ENCODE peak calls at places on chromosomes 7 and 10, in four cellular contexts. A is NT2/D1, F is HepG2, O is GM12878. L is an unnamed sample.

GRCh38 chr7:92916751-92917369 is 80.5 kb upstream of the CDK6 start:
- DNase-seq in A (peak), F (peak), O (no peak), L (no peak)

GRCh38 chr10:131475043-131475442 is 163.5 kb upstream of the TCERG1L start:
- DNase-seq in A (no peak), F (no peak), O (no peak), L (no peak)

GRCh38 chr10:32445036-32445435 is 904 bp upstream of the CCDC7 start:
- DNase-seq in A (no peak), F (no peak), O (no peak), L (no peak)

GRCh38 chr7:121081327-121081936 is 92.9 kb downstream of the CPED1 start:
- DNase-seq in A (peak), F (peak), O (peak), L (peak)

GRCh38 chr7:139914861-139915300 is 85.8 kb downstream of the TBXAS1 start:
- DNase-seq in A (no peak), F (no peak), O (no peak), L (no peak)

GRCh38 chr10:27479016-27479415 is 25.1 kb upstream of the RAB18 start:
- DNase-seq in A (no peak), F (no peak), O (no peak), L (no peak)

GRCh38 chr10:44928462-44928861 is 17.3 kb downstream of the TMEM72 start:
- DNase-seq in A (no peak), F (no peak), O (no peak), L (no peak)

GRCh38 chr7:29116801-29117200 is 29.5 kb downstream of the CPVL start:
- DNase-seq in A (no peak), F (no peak), O (no peak), L (no peak)

GRCh38 chr10:49279015-49279880 is 19.7 kb upstream of the C10orf71 start:
- DNase-seq in A (no peak), F (no peak), O (no peak), L (no peak)

GRCh38 chr10:14215601-14216000 is 115.1 kb downstream of the FRMD4A start:
- DNase-seq in A (no peak), F (no peak), O (no peak), L (no peak)

GRCh38 chr10:128375171-128375570 is 248.9 kb upstream of the MKI67 start:
- DNase-seq in A (no peak), F (no peak), O (no peak), L (no peak)

GRCh38 chr10:44874176-44874575 is 37.0 kb upstream of the TMEM72 start:
- DNase-seq in A (no peak), F (no peak), O (no peak), L (no peak)

GRCh38 chr10:94545277-94546057 is at the start of gene HELLS:
- DNase-seq in A (peak), F (peak), O (peak), L (peak)

GRCh38 chr7:5702876-5703571 is 78.4 kb downstream of the RNF216 start:
- DNase-seq in A (no peak), F (no peak), O (no peak), L (no peak)

GRCh38 chr7:77157446-77157845 is 35.0 kb downstream of the CCDC146 start:
- DNase-seq in A (no peak), F (no peak), O (peak), L (no peak)

GRCh38 chr7:87596696-87597095 is 4.0 kb downstream of the ABCB1 start:
- DNase-seq in A (no peak), F (no peak), O (no peak), L (no peak)

GRCh38 chr7:31336202-31337035 is 4.1 kb downstream of the NEUROD6 start:
- DNase-seq in A (no peak), F (no peak), O (no peak), L (no peak)

GRCh38 chr7:83732305-83732704 is 83.4 kb upstream of the SEMA3E start:
- DNase-seq in A (no peak), F (no peak), O (no peak), L (no peak)

GRCh38 chr10:6120691-6121090 is 31.9 kb downstream of the RBM17 start:
- DNase-seq in A (no peak), F (no peak), O (no peak), L (no peak)

GRCh38 chr7:43954524-43955228 is 28.4 kb downstream of the UBE2D4 start:
- DNase-seq in A (peak), F (peak), O (peak), L (peak)

GRCh38 chr7:112926018-112926417 is 135.8 kb upstream of the TMEM168 start:
- DNase-seq in A (no peak), F (no peak), O (no peak), L (no peak)

GRCh38 chr10:110211455-110211843 is 4.0 kb downstream of the MXI1 start:
- DNase-seq in A (no peak), F (no peak), O (no peak), L (no peak)

GRCh38 chr7:11592699-11593098 is 239.3 kb downstream of the THSD7A start:
- DNase-seq in A (no peak), F (no peak), O (no peak), L (no peak)

GRCh38 chr10:72248477-72249151 is 25.1 kb upstream of the DDIT4 start:
- DNase-seq in A (no peak), F (peak), O (peak), L (peak)

GRCh38 chr7:69042138-69042537 is 556.1 kb upstream of the AUTS2 start:
- DNase-seq in A (no peak), F (no peak), O (no peak), L (no peak)

GRCh38 chr10:94094540-94094939 is 100.8 kb downstream of the PLCE1 start:
- DNase-seq in A (no peak), F (no peak), O (no peak), L (no peak)

GRCh38 chr10:18738835-18739234 is 79.6 kb downstream of the ARL5B start:
- DNase-seq in A (no peak), F (no peak), O (no peak), L (no peak)

GRCh38 chr7:45610019-45610418 is 35.9 kb downstream of the ADCY1 start:
- DNase-seq in A (no peak), F (no peak), O (no peak), L (no peak)

GRCh38 chr7:646951-647350 is 79.5 kb upstream of the DNAAF5 start:
- DNase-seq in A (no peak), F (no peak), O (no peak), L (no peak)

GRCh38 chr10:100043344-100043743 is 33.6 kb upstream of the DNMBP start:
- DNase-seq in A (no peak), F (no peak), O (no peak), L (no peak)

GRCh38 chr7:100157334-100158228 is 942 bp downstream of the TRAPPC14 start:
- DNase-seq in A (no peak), F (peak), O (no peak), L (peak)

GRCh38 chr7:114345494-114345893 is 69.1 kb upstream of the FOXP2 start:
- DNase-seq in A (no peak), F (no peak), O (no peak), L (no peak)

GRCh38 chr10:122181901-122182799 is 88.9 kb upstream of the BTBD16 start:
- DNase-seq in A (no peak), F (no peak), O (no peak), L (no peak)

GRCh38 chr10:7836571-7836970 is 18.3 kb downstream of the TAF3 start:
- DNase-seq in A (no peak), F (no peak), O (no peak), L (no peak)

GRCh38 chr10:18216482-18216881 is 76.3 kb downstream of the CACNB2 start:
- DNase-seq in A (no peak), F (peak), O (no peak), L (no peak)

GRCh38 chr7:103811997-103812396 is 177.5 kb downstream of the RELN start:
- DNase-seq in A (no peak), F (peak), O (no peak), L (no peak)

GRCh38 chr10:109616356-109616755 is 307.0 kb downstream of the XPNPEP1 start:
- DNase-seq in A (no peak), F (no peak), O (no peak), L (no peak)

GRCh38 chr7:76261935-76262334 is 40.5 kb upstream of the HSPB1 start:
- DNase-seq in A (no peak), F (no peak), O (no peak), L (no peak)

DNA sequence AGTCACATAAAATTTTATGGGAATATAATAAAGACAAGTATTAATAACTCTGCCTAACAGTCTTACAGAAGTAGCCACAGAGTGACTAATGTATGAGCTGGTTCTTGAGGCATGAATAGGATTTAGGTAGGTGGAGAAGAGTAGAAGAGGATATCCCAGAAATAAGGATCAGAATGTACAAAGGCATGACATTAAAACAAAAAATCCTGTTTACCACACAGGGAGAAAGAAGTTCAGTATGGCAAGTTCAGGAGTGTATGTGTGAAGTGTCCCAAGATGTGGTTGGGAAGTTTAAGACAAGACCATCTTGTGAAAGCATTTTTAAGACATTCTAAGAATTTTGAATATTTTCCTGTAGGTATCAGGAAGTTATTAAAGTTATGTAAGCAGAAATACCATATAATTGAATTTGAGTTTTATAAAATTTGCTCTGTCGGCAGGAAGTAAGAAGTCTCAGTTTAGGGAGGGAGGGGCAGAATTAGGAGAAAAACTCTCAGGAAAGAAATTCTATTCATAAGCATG is 64.7 kb upstream of the CAV2 start:
- DNase-seq in A (no peak), F (no peak), O (no peak), L (no peak)
- TF ChIP-seq SUZ12 in A (no peak), F (no peak), O (no peak), L (no peak)

GRCh38 chr7:155355745-155356144 is 58.1 kb downstream of the INSIG1 start:
- DNase-seq in A (no peak), F (no peak), O (no peak), L (no peak)

GRCh38 chr7:155355176-155355575 is 57.5 kb downstream of the INSIG1 start:
- DNase-seq in A (no peak), F (no peak), O (no peak), L (no peak)

GRCh38 chr7:155357573-155358041 is 59.9 kb downstream of the INSIG1 start:
- DNase-seq in A (no peak), F (no peak), O (no peak), L (no peak)

GRCh38 chr7:155358066-155358947 is 60.6 kb downstream of the INSIG1 start:
- DNase-seq in A (no peak), F (no peak), O (no peak), L (no peak)

GRCh38 chr7:155356323-155357105 is 58.8 kb downstream of the INSIG1 start:
- DNase-seq in A (no peak), F (peak), O (no peak), L (peak)
- TF ChIP-seq SUZ12 in A (no peak), F (no peak), O (no peak), L (no peak)

DNA sequence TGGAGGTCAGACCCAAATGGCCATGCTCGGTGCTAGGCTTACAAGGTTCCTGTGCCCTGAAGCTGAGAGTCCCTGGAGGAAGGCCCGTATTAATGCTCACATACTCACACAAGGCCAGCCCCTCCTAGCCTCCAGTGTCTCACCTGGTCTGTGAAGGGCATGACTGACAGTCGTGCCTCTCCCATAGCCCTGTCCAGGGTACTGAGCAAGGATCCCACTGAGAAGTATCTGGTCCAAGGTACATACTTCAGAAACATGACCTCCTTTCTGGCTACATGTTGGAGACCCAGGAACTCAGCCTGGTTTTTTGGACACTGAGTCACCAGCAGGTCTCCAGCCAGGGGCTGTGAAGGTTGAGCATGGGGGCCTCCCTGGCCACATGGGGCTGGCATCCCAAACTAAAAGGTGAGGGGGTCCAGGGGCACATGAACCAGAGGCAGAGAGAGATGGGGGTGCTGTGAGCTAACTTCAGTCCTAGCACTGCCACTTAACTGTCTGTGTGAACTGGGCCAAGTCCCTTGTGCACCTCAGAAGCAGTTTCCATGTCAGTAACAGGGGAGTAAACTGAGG is 17.6 kb upstream of the RASGEF1A start:
- DNase-seq in A (no peak), F (no peak), O (no peak), L (no peak)
- TF ChIP-seq SUZ12 in A (no peak), F (no peak), O (no peak), L (no peak)

DNA sequence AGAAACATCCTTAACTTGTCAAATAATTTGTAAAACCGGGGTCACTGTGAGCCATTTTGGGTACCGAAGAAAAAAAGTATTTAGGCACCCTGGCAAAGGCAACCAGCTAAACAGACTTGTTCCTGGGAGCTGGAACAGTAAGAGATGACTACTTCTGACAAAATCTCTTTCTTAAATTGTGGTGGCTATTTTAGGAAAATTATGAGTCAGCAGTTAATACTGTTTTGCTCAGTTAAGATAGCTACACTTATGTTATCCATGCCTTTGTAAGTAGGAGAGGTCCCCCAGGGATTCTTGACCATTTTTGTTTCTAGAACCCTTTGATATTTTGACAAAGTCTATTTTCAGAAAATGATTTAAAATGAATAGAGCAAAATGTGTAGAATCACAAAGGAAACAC is 68.7 kb downstream of the TAX1BP1 start:
- DNase-seq in A (no peak), F (no peak), O (no peak), L (no peak)
- TF ChIP-seq SUZ12 in A (no peak), F (no peak), O (no peak), L (no peak)

GRCh38 chr10:46540412-46541016 is 15.9 kb downstream of the GPRIN2 start:
- DNase-seq in A (no peak), F (no peak), O (no peak), L (no peak)
- TF ChIP-seq SUZ12 in A (no peak), F (no peak), O (no peak), L (no peak)

GRCh38 chr7:155071916-155072315 is 1.8 kb downstream of the HTR5A start:
- DNase-seq in A (no peak), F (no peak), O (no peak), L (no peak)

GRCh38 chr7:155071121-155071651 is 1.1 kb downstream of the HTR5A start:
- DNase-seq in A (no peak), F (no peak), O (no peak), L (no peak)

GRCh38 chr7:155069992-155070827 is at the start of gene HTR5A:
- DNase-seq in A (peak), F (peak), O (peak), L (peak)

DNA sequence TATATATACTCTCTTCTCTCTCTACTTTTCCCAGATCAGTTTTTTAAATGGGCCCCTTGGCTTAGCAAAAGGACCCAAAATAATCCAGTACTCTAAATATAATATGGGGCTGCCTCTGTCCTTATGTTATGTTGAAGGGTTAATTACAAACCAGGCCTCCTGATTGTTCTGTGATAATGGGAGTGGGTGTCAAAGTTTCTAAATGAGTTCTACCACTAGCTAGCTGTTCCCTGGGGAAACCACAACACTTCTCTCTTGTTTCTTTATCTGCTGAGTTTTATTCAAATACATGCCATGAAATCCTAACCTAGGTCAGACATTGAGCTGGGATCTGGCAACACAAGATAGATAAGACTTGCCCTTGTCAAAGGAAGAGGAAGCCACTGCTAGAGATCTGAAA is 3.8 kb downstream of the HTR5A start:
- DNase-seq in A (no peak), F (no peak), O (no peak), L (no peak)
- TF ChIP-seq SUZ12 in A (no peak), F (no peak), O (no peak), L (no peak)

GRCh38 chr7:47885309-47886000 is 62.8 kb downstream of the PKD1L1 start:
- DNase-seq in A (no peak), F (no peak), O (no peak), L (no peak)
- TF ChIP-seq SUZ12 in A (no peak), F (no peak), O (no peak), L (no peak)

DNA sequence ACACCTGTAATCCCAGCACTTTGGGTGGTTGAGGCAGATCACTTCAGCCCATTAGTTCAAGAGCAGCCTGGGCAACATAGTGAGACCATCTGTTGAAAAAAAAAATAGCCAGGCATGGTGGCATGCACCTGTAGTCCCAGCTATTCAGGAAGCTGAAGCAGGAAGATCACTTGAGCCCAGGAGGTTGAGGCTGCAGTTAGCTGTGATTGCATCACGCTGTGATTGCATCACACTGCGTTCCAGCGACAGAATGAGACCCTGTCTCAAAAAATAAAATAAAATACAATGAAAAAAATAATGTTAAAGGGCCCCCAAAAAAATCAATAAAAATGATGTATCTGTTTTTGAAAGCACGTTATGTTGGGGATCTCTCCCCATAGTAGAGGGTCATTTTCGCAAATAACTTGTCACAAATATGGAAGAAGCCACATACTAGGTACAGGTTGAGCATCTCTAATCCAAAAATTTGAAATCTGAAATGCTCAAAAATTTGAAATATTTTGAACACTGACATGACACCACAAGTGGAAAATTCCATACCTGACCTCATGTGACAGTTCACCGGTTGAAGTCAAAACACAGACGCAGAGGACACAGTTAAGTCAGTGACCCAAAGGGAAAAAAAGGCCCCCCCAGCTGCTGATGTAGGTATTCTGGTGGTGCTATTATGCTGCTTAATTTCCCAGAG is 9.5 kb downstream of the CISD1 start:
- DNase-seq in A (no peak), F (no peak), O (no peak), L (no peak)
- TF ChIP-seq SUZ12 in A (no peak), F (no peak), O (no peak), L (no peak)

GRCh38 chr7:94655562-94655883 is 410 bp downstream of the SGCE start:
- DNase-seq in A (no peak), F (no peak), O (no peak), L (no peak)
- TF ChIP-seq SUZ12 in A (no peak), F (no peak), O (no peak), L (no peak)

DNA sequence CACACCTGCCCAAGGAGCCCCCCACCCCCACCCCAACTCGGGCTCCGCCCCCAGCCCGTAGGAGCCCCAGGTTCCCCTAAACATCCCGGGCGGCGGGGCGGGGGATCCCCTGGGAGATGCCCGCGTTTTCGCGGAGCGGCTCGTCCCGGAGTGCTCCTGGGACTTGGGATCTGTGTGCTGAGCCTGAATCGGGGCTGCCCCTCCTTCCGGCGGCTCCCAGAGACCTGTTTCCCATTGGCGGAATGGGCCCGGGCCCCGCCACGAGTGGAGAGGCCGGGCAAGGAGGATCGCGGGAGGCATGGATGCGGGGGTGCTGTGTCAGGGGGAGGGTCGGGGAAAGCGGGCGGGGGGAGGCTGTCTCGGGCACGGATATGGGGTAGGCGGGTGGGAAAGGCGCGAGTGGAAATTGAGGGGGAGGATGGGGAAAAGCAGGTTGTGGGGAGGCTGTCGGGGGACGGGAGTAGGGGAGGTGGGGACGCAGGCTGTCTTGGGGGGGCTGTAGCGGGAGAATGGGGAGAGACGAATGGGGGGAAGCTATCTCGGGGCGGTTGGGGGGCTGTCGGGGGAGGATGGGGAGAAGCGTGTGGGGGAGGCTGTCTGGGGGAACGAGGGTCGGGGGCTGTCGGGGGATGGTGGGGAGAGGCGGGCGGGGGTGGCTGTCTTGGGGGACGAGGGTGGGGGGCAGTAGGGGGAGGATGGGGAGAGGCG is 572 bp upstream of the BHLHA15 start:
- DNase-seq in A (no peak), F (no peak), O (no peak), L (no peak)
- TF ChIP-seq SUZ12 in A (no peak), F (no peak), O (no peak), L (no peak)